ENCODE peak calls at places on chromosomes 2 and 18, in four cellular contexts. Y is cardiac muscle cell, Z is A549, N is K562. L is an unnamed sample.

GRCh38 chr2:28423856-28424605 is 31.4 kb downstream of the FOSL2 start:
- DNase-seq in Y (no peak), Z (no peak), N (no peak), L (no peak)

GRCh38 chr2:196274387-196274809 is 103.0 kb upstream of the STK17B start:
- DNase-seq in Y (peak; percentile 35), Z (no peak), N (no peak), L (no peak)

GRCh38 chr18:13217466-13217961 is 1.0 kb upstream of the LDLRAD4 start:
- DNase-seq in Y (peak; percentile 70), Z (no peak), N (peak; percentile 27), L (no peak)

GRCh38 chr18:63102941-63103744 is 216.4 kb downstream of the BCL2 start:
- DNase-seq in Y (no peak), Z (no peak), N (no peak), L (no peak)

GRCh38 chr18:49167084-49167483 is 216.3 kb upstream of the SMAD7 start:
- DNase-seq in Y (no peak), Z (no peak), N (no peak), L (no peak)

GRCh38 chr18:57983965-57984364 is 60.1 kb upstream of the NEDD4L start:
- DNase-seq in Y (no peak), Z (no peak), N (no peak), L (no peak)

GRCh38 chr2:68435605-68436004 is 31.5 kb downstream of the FBXO48 start:
- DNase-seq in Y (no peak), Z (no peak), N (no peak), L (no peak)

GRCh38 chr18:35060092-35060491 is 18.9 kb downstream of the MAPRE2 start:
- DNase-seq in Y (no peak), Z (no peak), N (no peak), L (no peak)

DNA sequence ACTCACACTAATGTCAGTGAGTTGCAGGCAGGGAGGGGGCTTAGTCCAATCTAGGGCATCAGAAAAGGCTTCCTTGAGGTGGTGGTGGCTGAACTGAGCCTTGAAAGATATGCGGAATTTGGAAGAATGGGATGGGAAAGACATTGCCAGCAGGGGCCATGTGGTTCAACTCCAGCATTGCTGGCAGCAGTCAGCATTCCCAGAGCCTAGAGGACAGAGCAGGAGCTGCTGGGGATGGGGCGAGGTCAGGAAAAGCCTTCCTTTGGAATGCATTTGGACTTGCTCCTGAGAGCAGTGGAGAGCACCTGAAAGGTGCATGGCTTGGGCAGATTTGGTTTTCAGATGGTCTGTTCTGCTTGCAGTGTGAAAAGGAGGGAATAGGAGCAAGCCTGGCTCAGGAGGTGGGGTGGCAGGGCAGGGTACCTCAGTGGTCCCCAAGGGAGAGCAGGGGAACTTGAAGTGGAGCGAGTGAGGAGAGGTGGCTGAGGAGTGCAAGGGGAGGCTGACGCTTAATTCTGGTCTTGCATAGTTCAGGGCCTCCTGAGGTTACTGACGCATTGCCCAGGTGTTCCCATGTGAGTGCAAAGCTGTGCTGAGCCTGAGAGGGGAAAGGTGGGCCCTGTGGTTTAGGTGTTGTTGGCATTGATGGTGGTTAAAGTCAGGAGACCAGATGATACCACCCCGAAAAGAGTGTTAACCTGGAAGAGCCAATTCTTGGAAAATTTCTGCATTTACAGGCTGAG is 112.1 kb upstream of the MGAT5 start:
- DNase-seq in Y (no peak), Z (no peak), N (no peak), L (no peak)
- H3K4me1 ChIP-seq in Y (peaks cover 41% of the 10 kb centered on the region), Z (peaks cover 20% of the 10 kb centered on the region), N (peaks cover 4% of the 10 kb centered on the region), L (peaks cover 43% of the 10 kb centered on the region)

GRCh38 chr2:178279636-178280035 is 85.3 kb downstream of the OSBPL6 start:
- DNase-seq in Y (no peak), Z (no peak), N (no peak), L (no peak)
- H3K27ac ChIP-seq in Y (no peak overlapping the region), Z (no peak overlapping the region), N (no peak overlapping the region), L (no peak overlapping the region)

DNA sequence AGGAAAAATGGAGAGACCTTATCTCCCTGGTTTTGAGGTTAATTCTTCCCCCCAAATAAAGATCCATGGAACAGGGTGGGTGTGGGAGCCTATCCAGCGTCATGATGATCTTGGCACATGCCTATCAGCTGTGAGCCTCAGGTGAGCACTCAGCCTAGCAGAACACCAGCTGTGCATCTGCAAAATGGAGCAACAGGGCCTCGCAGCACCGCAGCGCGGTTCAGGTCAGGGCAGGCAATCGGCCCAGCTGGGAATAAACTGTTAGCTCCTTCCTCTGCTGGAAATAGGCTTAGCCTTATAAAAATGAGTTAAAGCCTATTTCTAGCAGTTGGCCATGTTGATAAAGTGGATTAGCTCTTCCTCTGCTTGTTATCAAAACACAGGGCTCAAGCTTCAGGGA is 35.1 kb downstream of the ARHGEF4 start:
- DNase-seq in Y (no peak), Z (no peak), N (no peak), L (no peak)
- H3K4me1 ChIP-seq in Y (no peaks in the 10 kb centered on the region), Z (no peaks in the 10 kb centered on the region), N (no peaks in the 10 kb centered on the region), L (peaks cover 12% of the 10 kb centered on the region)

GRCh38 chr2:237571551-237571950 is 5.2 kb downstream of the PRLH start:
- DNase-seq in Y (no peak), Z (no peak), N (no peak), L (no peak)
- H3K27ac ChIP-seq in Y (no peak overlapping the region), Z (peak overlapping the region; percentile 28), N (no peak overlapping the region), L (no peak overlapping the region)

DNA sequence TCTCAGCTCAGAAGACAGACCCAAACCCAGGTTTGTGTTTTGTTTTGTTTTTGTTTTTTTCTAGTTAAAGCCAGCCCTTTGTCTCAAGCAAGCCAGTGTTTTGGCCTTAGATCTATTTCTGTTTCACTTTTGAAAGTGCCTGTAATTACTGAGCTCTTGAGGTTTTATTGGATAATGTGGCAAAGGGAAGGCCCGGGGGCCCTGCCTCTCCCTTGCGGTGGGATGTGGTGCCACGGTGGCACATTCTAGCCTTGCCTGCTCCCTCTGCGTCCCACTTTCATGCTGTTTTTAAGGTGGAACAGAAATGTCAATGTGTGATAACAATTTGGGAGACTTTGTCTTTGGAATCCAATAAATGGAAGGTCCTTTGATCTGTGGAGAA is 2.5 kb downstream of the HPCAL1 start:
- DNase-seq in Y (no peak), Z (no peak), N (no peak), L (no peak)
- H3K4me1 ChIP-seq in Y (no peaks in the 10 kb centered on the region), Z (peaks cover 51% of the 10 kb centered on the region), N (peaks cover 56% of the 10 kb centered on the region), L (peaks cover 7% of the 10 kb centered on the region)

GRCh38 chr2:47519147-47519537 is 116.2 kb downstream of the MSH2 start:
- DNase-seq in Y (no peak), Z (no peak), N (no peak), L (no peak)

GRCh38 chr2:47519604-47520301 is 116.8 kb downstream of the MSH2 start:
- DNase-seq in Y (no peak), Z (no peak), N (no peak), L (no peak)

GRCh38 chr2:47521666-47522285 is 118.8 kb downstream of the MSH2 start:
- DNase-seq in Y (no peak), Z (no peak), N (no peak), L (no peak)

GRCh38 chr2:47520302-47520630 is 117.3 kb downstream of the MSH2 start:
- DNase-seq in Y (no peak), Z (no peak), N (no peak), L (no peak)

GRCh38 chr2:47520825-47521665 is 118.1 kb downstream of the MSH2 start:
- DNase-seq in Y (no peak), Z (peak; percentile 69), N (no peak), L (peak; percentile 42)
- H3K27ac ChIP-seq in Y (no peak overlapping the region), Z (peak overlapping the region; percentile 43), N (no peak overlapping the region), L (no peak overlapping the region)

GRCh38 chr2:9250498-9251153 is 44.0 kb downstream of the ASAP2 start:
- DNase-seq in Y (no peak), Z (no peak), N (no peak), L (peak; percentile 50)
- H3K4me1 ChIP-seq in Y (peaks cover 29% of the 10 kb centered on the region), Z (peaks cover 75% of the 10 kb centered on the region), N (no peaks in the 10 kb centered on the region), L (peaks cover 48% of the 10 kb centered on the region)

L was measured in foreskin keratinocyte.